ENCODE peak calls at places on chromosomes 5 and 9, in eight cellular contexts. I is mesothelial cell of epicardium; V is SK-N-SH; K is MCF 10A; W is AG20443; M is NCI-H510A; A is stimulated activated CD8-positive, alpha-beta memory T cell treated with anti-CD3 and anti-CD28 coated beads, Interleukin-4, amount 100 ng/mL, for 4 hours; C is memory B cell. D is an unnamed sample.

GRCh38 chr9:134271338-134272301 is 54.6 kb upstream of the RXRA start:
- DNase-seq in K (no peak), A (no peak), W (no peak), C (no peak), V (no peak), M (no peak), I (no peak), D (no peak)

GRCh38 chr5:152349683-152350526 is 55.2 kb downstream of the NMUR2 start:
- DNase-seq in M (no peak), A (no peak), W (peak; percentile 42), K (peak; percentile 70), C (peak; percentile 5), I (no peak), V (peak; percentile 45), D (peak; percentile 73)

GRCh38 chr5:83059341-83059740 is 17.9 kb downstream of the TMEM167A start:
- DNase-seq in K (no peak), I (no peak), V (no peak), C (no peak), A (no peak), M (no peak), W (no peak), D (no peak)

GRCh38 chr5:179264641-179265528 is 80.4 kb downstream of the ADAMTS2 start:
- DNase-seq in K (no peak), M (no peak), A (no peak), V (peak; percentile 27), W (no peak), I (no peak), C (no peak), D (no peak)

GRCh38 chr5:38999037-38999436 is 75.2 kb downstream of the RICTOR start:
- DNase-seq in W (no peak), I (no peak), A (no peak), M (no peak), C (no peak), K (no peak), V (no peak), D (no peak)

GRCh38 chr5:9361835-9362234 is 184.0 kb downstream of the SEMA5A start:
- DNase-seq in A (no peak), I (no peak), C (no peak), V (peak; percentile 17), W (peak; percentile 30), K (peak; percentile 85), M (no peak), D (peak; percentile 55)

GRCh38 chr5:16866795-16867584 is 69.1 kb downstream of the MYO10 start:
- DNase-seq in K (no peak), I (no peak), C (no peak), W (no peak), A (no peak), V (peak; percentile 51), M (peak; percentile 76), D (peak; percentile 88)

GRCh38 chr5:68285075-68285827 is 69.7 kb downstream of the PIK3R1 start:
- DNase-seq in I (no peak), W (no peak), A (no peak), C (peak; percentile 6), M (no peak), V (no peak), K (no peak), D (no peak)

GRCh38 chr5:98214240-98215051 is 559.0 kb upstream of the RGMB start:
- DNase-seq in W (peak; percentile 15), V (no peak), K (no peak), C (no peak), I (no peak), M (no peak), A (no peak), D (no peak)

GRCh38 chr9:121450241-121450640 is 49.4 kb downstream of the GGTA1 start:
- DNase-seq in M (peak; percentile 18), I (no peak), C (no peak), V (no peak), K (no peak), W (no peak), A (no peak), D (no peak)

GRCh38 chr9:35510745-35511428 is 21.0 kb downstream of the RUSC2 start:
- DNase-seq in V (no peak), I (no peak), M (no peak), C (no peak), W (peak; percentile 75), A (no peak), K (peak; percentile 91), D (peak; percentile 86)

GRCh38 chr9:127170652-127171051 is 48.2 kb upstream of the ANGPTL2 start:
- DNase-seq in C (no peak), A (no peak), W (no peak), M (no peak), K (no peak), I (no peak), V (no peak), D (no peak)

GRCh38 chr9:36142510-36143161 is 6.1 kb downstream of the GLIPR2 start:
- DNase-seq in A (no peak), M (no peak), C (no peak), W (no peak), V (no peak), I (no peak), K (no peak), D (no peak)

GRCh38 chr5:80884851-80885697 is 75.1 kb upstream of the RASGRF2 start:
- DNase-seq in C (no peak), V (no peak), A (no peak), M (no peak), W (no peak), K (peak; percentile 22), I (no peak), D (peak; percentile 11)

GRCh38 chr9:127858041-127858512 is 3.6 kb upstream of the ENG start:
- DNase-seq in I (no peak), A (no peak), V (peak; percentile 82), W (no peak), K (no peak), C (no peak), M (no peak), D (no peak)

GRCh38 chr9:1732670-1733069 is 282.5 kb upstream of the SMARCA2 start:
- DNase-seq in A (no peak), V (no peak), I (no peak), W (no peak), C (no peak), K (peak; percentile 36), M (no peak), D (peak; percentile 17)

GRCh38 chr9:134536101-134536900 is 105.3 kb upstream of the COL5A1 start:
- DNase-seq in V (no peak), I (no peak), C (no peak), M (no peak), W (peak; percentile 85), K (peak; percentile 45), A (no peak), D (peak; percentile 21)

GRCh38 chr9:87420884-87421283 is 76.8 kb upstream of the DAPK1 start:
- DNase-seq in V (no peak), C (no peak), M (no peak), A (no peak), I (no peak), W (no peak), K (no peak), D (no peak)

D was measured in trophoblast cell.